ENCODE peak calls at places on chromosomes 16 and 17, in eight cellular contexts. P, U, O, D, L, Z, M and V are unnamed samples.

GRCh38 chr17:74096456-74096855 is 107.0 kb upstream of the RPL38 start:
- DNase-seq in P (no peak), U (no peak), O (no peak), D (no peak), L (no peak), Z (no peak), M (no peak), V (no peak)

GRCh38 chr16:24728891-24729242 is 584 bp upstream of the TNRC6A start:
- DNase-seq in P (no peak), U (no peak), O (no peak), D (no peak), L (no peak), Z (no peak), M (no peak), V (no peak)

GRCh38 chr17:57984226-57984890 is 3.7 kb downstream of the VEZF1 start:
- DNase-seq in P (no peak), U (no peak), O (no peak), D (no peak), L (no peak), Z (no peak), M (no peak), V (no peak)

GRCh38 chr17:40101367-40102210 is 1.2 kb upstream of the NR1D1 start:
- DNase-seq in P (no peak), U (no peak), O (no peak), D (no peak), L (no peak), Z (no peak), M (no peak), V (no peak)

GRCh38 chr16:59545666-59546065 is 811.5 kb upstream of the GOT2 start:
- DNase-seq in P (no peak), U (no peak), O (no peak), D (no peak), L (no peak), Z (no peak), M (no peak), V (no peak)

GRCh38 chr17:79100405-79100804 is 25.8 kb downstream of the ENGASE start:
- DNase-seq in P (no peak), U (no peak), O (no peak), D (no peak), L (no peak), Z (no peak), M (no peak), V (no peak)

GRCh38 chr16:85173077-85173980 is 61.1 kb upstream of the CIBAR2 start:
- DNase-seq in P (peak), U (no peak), O (no peak), D (no peak), L (no peak), Z (no peak), M (no peak), V (no peak)

GRCh38 chr17:4948166-4948996 is at the start of gene PFN1:
- DNase-seq in P (peak), U (peak), O (peak), D (peak), L (peak), Z (peak), M (peak), V (peak)

GRCh38 chr17:42276359-42276608 is at the start of gene STAT5B:
- DNase-seq in P (no peak), U (peak), O (peak), D (peak), L (peak), Z (peak), M (peak), V (no peak)